ENCODE peak calls at places on chromosomes 1 and 21, in eight cellular contexts. K is sigmoid colon, H is HCT116, W is left ventricle myocardium inferior, P is AG04450, O is PC-9, J is hepatocyte, I is stomach. X is an unnamed sample.

GRCh38 chr1:160082487-160082886 is 1.1 kb downstream of the KCNJ9 start:
- DNase-seq in W (no peak), I (no peak), P (no peak), J (no peak), H (no peak), O (no peak), K (no peak), X (no peak)

GRCh38 chr1:51924455-51924854 is 45.9 kb upstream of the NRDC start:
- DNase-seq in I (no peak), J (no peak), K (no peak), P (no peak), O (no peak), W (no peak), H (no peak), X (no peak)

GRCh38 chr1:240602189-240602588 is 9.8 kb downstream of the GREM2 start:
- DNase-seq in P (no peak), H (no peak), W (no peak), J (no peak), O (no peak), I (no peak), K (no peak), X (no peak)

GRCh38 chr1:201139756-201140155 is 12.8 kb upstream of the ASCL5 start:
- DNase-seq in O (no peak), W (no peak), P (no peak), H (no peak), K (no peak), J (no peak), I (no peak), X (no peak)

GRCh38 chr1:94819945-94820746 is at the start of gene SLC44A3:
- DNase-seq in K (peak; percentile 65), P (no peak), W (peak; percentile 45), O (peak; percentile 65), J (peak; percentile 85), I (peak; percentile 71), H (no peak), X (no peak)

GRCh38 chr1:206705187-206705586 is 20.5 kb downstream of the MAPKAPK2 start:
- DNase-seq in H (no peak), O (no peak), P (peak; percentile 60), W (no peak), K (peak; percentile 76), I (no peak), J (peak; percentile 52), X (no peak)

GRCh38 chr1:160544647-160545046 is 21.6 kb upstream of the SLAMF6 start:
- DNase-seq in I (no peak), W (no peak), P (no peak), H (no peak), J (peak; percentile 40), K (no peak), O (no peak), X (no peak)

GRCh38 chr21:35127851-35128250 is 78.7 kb upstream of the RUNX1 start:
- DNase-seq in I (no peak), W (no peak), H (no peak), K (no peak), P (no peak), J (no peak), O (peak; percentile 77), X (no peak)

GRCh38 chr1:39957299-39958020 is 2.5 kb downstream of the MFSD2A start:
- DNase-seq in H (no peak), W (no peak), J (no peak), K (no peak), O (no peak), P (no peak), I (no peak), X (no peak)

GRCh38 chr1:24210195-24210627 is 23.1 kb upstream of the IFNLR1 start:
- DNase-seq in K (no peak), W (no peak), O (no peak), H (no peak), P (no peak), J (no peak), I (no peak), X (no peak)

GRCh38 chr1:171966426-171967220 is 125.3 kb downstream of the DNM3 start:
- DNase-seq in W (no peak), H (no peak), O (no peak), P (no peak), K (no peak), I (no peak), J (no peak), X (no peak)

GRCh38 chr1:111571239-111571638 is 48.4 kb upstream of the RAP1A start:
- DNase-seq in J (no peak), K (no peak), W (no peak), I (no peak), O (no peak), H (no peak), P (no peak), X (no peak)

GRCh38 chr1:180811886-180812285 is 100.8 kb upstream of the KIAA1614 start:
- DNase-seq in O (no peak), K (no peak), H (no peak), W (no peak), I (no peak), J (no peak), P (no peak), X (no peak)

GRCh38 chr1:81976539-81976938 is 175.8 kb downstream of the ADGRL2 start:
- DNase-seq in I (no peak), K (no peak), P (no peak), O (no peak), W (no peak), J (no peak), H (no peak), X (no peak)
- H3K27me3 ChIP-seq in I (no peaks in the 10 kb centered on the region), K (no peaks in the 10 kb centered on the region), P (no peaks in the 10 kb centered on the region), O (no peaks in the 10 kb centered on the region), W (no peaks in the 10 kb centered on the region), J (no peaks in the 10 kb centered on the region), H (no peaks in the 10 kb centered on the region), X (no peaks in the 10 kb centered on the region)

DNA sequence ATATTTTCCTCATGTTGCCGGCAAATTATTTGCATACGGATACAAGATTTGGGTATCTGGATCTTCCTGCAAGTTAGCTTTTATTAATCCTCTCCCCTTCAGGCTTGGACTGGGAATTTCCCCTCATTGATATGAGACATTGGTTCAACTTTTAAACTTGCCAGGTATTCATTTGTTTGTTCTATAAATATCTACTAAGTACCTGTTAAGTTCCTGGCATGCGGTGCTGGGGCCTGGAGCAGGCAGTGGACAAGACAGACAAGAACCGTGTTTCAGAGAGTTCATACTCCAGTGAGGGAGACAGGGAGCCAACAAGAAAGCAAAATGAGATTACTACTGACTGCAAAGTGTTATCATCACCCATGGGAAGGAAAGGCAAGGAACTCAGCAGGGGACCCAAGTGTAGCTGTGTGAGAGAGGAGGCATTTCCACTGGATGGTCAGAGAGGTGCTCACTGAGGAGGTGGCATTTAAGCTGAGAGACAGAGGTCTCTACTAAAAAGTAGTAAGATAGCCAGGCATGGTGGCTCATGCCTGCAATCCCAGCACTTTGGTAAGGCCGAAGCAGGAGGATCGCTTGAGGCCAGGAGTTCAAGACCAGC is 39.1 kb upstream of the FHAD1 start:
- DNase-seq in I (peak; percentile 73), K (peak; percentile 18), J (no peak), O (no peak), H (no peak), P (no peak), W (no peak), X (no peak)
- H3K4me3 ChIP-seq in I (no peak overlapping the region), K (no peak overlapping the region), J (no peak overlapping the region), O (no peak overlapping the region), H (no peak overlapping the region), P (no peak overlapping the region), W (no peak overlapping the region), X (no peak overlapping the region)

DNA sequence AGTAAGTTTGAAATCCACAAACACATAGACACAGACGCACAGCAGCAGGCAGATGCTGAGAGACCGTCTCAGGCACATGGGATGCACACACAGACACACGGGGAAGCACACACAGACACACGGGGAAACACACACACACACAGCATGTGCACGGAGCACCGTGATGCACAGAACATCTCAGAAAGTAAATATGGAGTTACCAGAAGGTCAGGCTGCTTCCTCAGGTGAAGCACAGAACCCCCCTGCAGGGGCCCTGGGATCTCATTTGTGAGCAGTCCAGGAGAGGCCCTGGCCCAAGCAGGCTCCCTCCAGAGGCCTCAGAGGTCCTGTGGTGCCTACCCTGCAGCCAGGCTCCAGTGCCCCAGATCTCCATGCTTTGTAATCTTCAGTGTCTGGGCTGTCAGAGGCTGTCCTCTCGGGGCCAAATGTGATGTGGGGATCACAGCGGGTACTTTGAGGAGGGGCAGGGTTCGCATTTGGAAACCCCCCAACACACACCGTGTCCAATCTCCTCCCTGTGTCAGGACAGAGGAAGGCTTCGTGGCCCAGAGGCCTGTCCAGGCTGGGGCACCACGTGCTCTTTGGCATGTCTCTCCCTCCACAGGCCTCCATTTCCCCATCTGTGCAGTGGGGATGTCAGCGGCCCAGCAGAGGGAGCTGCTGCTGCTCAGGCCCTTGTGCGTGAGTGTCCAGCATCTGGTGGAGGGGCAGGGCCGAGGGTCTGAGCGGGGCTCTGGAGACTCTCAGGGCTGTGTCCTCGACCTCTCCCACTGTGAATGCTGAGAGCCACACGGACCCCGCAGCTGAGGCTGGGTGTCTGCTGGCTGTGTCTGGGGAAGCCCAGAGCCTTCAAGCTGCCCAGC is 23.0 kb upstream of the PRSS38 start:
- DNase-seq in O (no peak), P (no peak), I (no peak), J (no peak), K (no peak), W (no peak), H (no peak), X (no peak)
- TF ChIP-seq CTCF in O (no peak), P (peak; percentile 15), I (no peak), J (no peak), K (no peak), W (no peak), H (peak; percentile 32), X (no peak)

DNA sequence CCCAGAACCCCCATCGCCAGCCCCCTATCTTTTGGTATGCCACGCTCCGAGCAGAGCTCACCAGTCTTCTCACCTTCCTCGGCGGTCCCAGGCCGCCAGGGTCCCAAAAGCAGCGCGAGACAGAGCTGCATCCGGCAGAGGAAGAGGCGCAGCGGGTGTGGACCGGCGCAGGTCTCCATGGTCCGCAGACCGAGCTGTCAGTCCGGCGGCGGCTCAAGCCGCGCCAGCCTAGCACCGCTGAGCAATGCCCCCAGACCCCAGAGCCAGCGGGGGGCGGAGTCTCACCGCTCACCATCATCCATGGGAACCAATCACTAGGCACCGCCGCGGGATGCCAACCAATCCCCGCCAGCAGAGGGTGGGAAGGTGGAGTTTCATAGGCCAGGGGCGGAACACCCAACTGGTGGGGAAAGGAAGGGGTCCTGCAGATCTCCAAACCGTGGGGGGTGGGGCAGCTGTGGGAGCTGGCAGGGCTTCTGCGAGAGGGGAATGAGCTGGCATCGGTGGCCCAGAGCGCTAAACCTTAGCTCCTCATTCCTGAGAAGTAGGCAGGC is at the start of gene EPHA10:
- DNase-seq in J (no peak), I (no peak), H (no peak), P (no peak), O (no peak), W (no peak), K (no peak), X (no peak)
- H3K27me3 ChIP-seq in J (peaks cover 81% of the 10 kb centered on the region), I (peaks cover 28% of the 10 kb centered on the region), H (peaks cover 40% of the 10 kb centered on the region), P (peaks cover 36% of the 10 kb centered on the region), O (peaks cover 89% of the 10 kb centered on the region), W (peaks cover 99% of the 10 kb centered on the region), K (peaks cover 86% of the 10 kb centered on the region), X (peaks cover 51% of the 10 kb centered on the region)